ENCODE peak calls at places on chromosomes 1 and 21, in four cellular contexts. J is IMR-90, R is HAP-1, Q is kidney. N is an unnamed sample.

GRCh38 chr1:21613072-21613867 is 55.9 kb downstream of the RAP1GAP start:
- DNase-seq in Q (peak), R (no peak), J (no peak), N (no peak)

GRCh38 chr1:176765608-176766007 is 302.6 kb downstream of the PAPPA2 start:
- DNase-seq in Q (no peak), R (no peak), J (no peak), N (no peak)

GRCh38 chr21:27582946-27583270 is 616.0 kb upstream of the ADAMTS5 start:
- DNase-seq in J (no peak), R (no peak), Q (no peak), N (no peak)

GRCh38 chr1:150186789-150187559 is 37.3 kb downstream of the PLEKHO1 start:
- DNase-seq in J (peak), R (peak), Q (no peak), N (peak)

GRCh38 chr1:235270625-235271024 is 57.4 kb downstream of the ARID4B start:
- DNase-seq in R (no peak), J (peak), Q (no peak), N (no peak)

GRCh38 chr1:235093685-235094592 is 34.7 kb downstream of the TOMM20 start:
- DNase-seq in R (peak), J (peak), Q (peak), N (peak)

GRCh38 chr1:12595839-12596821 is 21.9 kb downstream of the DHRS3 start:
- DNase-seq in J (peak), R (no peak), Q (peak), N (peak)

GRCh38 chr1:94068096-94068830 is 52.7 kb downstream of the ABCA4 start:
- DNase-seq in J (peak), Q (no peak), R (no peak), N (peak)

GRCh38 chr1:174982971-174983689 is 16.6 kb upstream of the CACYBP start:
- DNase-seq in Q (no peak), J (peak), R (peak), N (peak)

GRCh38 chr1:37851782-37852210 is 7.6 kb downstream of the MTF1 start:
- DNase-seq in R (no peak), Q (no peak), J (peak), N (peak)

GRCh38 chr21:42684109-42684916 is 30.9 kb downstream of the PDE9A start:
- DNase-seq in Q (no peak), R (no peak), J (no peak), N (no peak)

GRCh38 chr1:63960326-63960725 is 186.5 kb downstream of the ROR1 start:
- DNase-seq in R (no peak), Q (no peak), J (peak), N (no peak)

GRCh38 chr1:22096036-22096435 is 43.5 kb downstream of the CDC42 start:
- DNase-seq in J (peak), R (peak), Q (no peak), N (no peak)

GRCh38 chr1:13543927-13544556 is 30.2 kb upstream of the LRRC38 start:
- DNase-seq in J (no peak), Q (no peak), R (no peak), N (peak)

GRCh38 chr21:44957901-44958451 is 18.1 kb downstream of the SLX9 start:
- DNase-seq in Q (peak), J (no peak), R (no peak), N (no peak)

GRCh38 chr1:175197536-175197935 is 5.0 kb upstream of the KIAA0040 start:
- DNase-seq in R (no peak), J (no peak), Q (no peak), N (peak)

GRCh38 chr1:221672160-221672762 is 69.6 kb downstream of the DUSP10 start:
- DNase-seq in Q (no peak), R (no peak), J (peak), N (peak)

GRCh38 chr1:23394664-23395063 is 25.0 kb upstream of the ZNF436 start:
- DNase-seq in R (peak), J (peak), Q (peak), N (peak)

GRCh38 chr21:36628096-36628495 is 70.8 kb upstream of the SIM2 start:
- DNase-seq in Q (no peak), J (no peak), R (no peak), N (no peak)

GRCh38 chr1:109383850-109384249 is 13.9 kb downstream of the SORT1 start:
- DNase-seq in R (no peak), Q (no peak), J (no peak), N (no peak)

GRCh38 chr1:91526496-91526895 is 25.8 kb downstream of the CDC7 start:
- DNase-seq in Q (no peak), R (no peak), J (peak), N (peak)

GRCh38 chr1:12464627-12465056 is 153.4 kb downstream of the DHRS3 start:
- DNase-seq in R (no peak), Q (no peak), J (peak), N (peak)

GRCh38 chr1:11483581-11484320 is 4.8 kb downstream of the DISP3 start:
- DNase-seq in R (no peak), J (no peak), Q (no peak), N (no peak)

GRCh38 chr1:159421821-159422220 is 10.2 kb upstream of the OR10J4 start:
- DNase-seq in R (no peak), Q (no peak), J (no peak), N (no peak)

GRCh38 chr1:52190500-52191252 is 48.8 kb downstream of the ZFYVE9 start:
- DNase-seq in J (peak), Q (no peak), R (peak), N (no peak)

GRCh38 chr1:215529571-215529970 is 37.5 kb upstream of the KCTD3 start:
- DNase-seq in R (no peak), Q (no peak), J (peak), N (no peak)

GRCh38 chr1:64223329-64224151 is 20.1 kb downstream of the UBE2U start:
- DNase-seq in R (no peak), J (peak), Q (no peak), N (peak)

GRCh38 chr1:35369922-35370671 is 101.6 kb downstream of the ZMYM4 start:
- DNase-seq in Q (no peak), J (peak), R (no peak), N (peak)

GRCh38 chr1:24309762-24310485 is 9.2 kb upstream of the GRHL3 start:
- DNase-seq in R (no peak), J (peak), Q (no peak), N (no peak)

GRCh38 chr21:27026501-27026900 is 59.6 kb upstream of the ADAMTS5 start:
- DNase-seq in R (no peak), Q (no peak), J (peak), N (no peak)

GRCh38 chr1:2346691-2347408 is 44.5 kb downstream of the MORN1 start:
- DNase-seq in Q (peak), R (no peak), J (no peak), N (no peak)

GRCh38 chr1:184524248-184524647 is 137.4 kb downstream of the C1orf21 start:
- DNase-seq in Q (no peak), R (no peak), J (peak), N (peak)

GRCh38 chr1:241990040-241990439 is 8.9 kb downstream of the MAP1LC3C start:
- DNase-seq in Q (peak), J (peak), R (peak), N (peak)

GRCh38 chr1:153795934-153796785 is 21.0 kb downstream of the SLC27A3 start:
- DNase-seq in Q (no peak), J (no peak), R (no peak), N (no peak)

GRCh38 chr1:10903826-10904225 is 107.4 kb upstream of the CASZ1 start:
- DNase-seq in Q (peak), J (no peak), R (no peak), N (no peak)

GRCh38 chr1:115949156-115949555 is 27.2 kb upstream of the SLC22A15 start:
- DNase-seq in Q (no peak), J (no peak), R (no peak), N (no peak)

GRCh38 chr1:223248787-223249175 is 105.7 kb upstream of the TLR5 start:
- DNase-seq in J (no peak), R (no peak), Q (no peak), N (no peak)

GRCh38 chr21:44752701-44753235 is 41.4 kb upstream of the TSPEAR start:
- DNase-seq in Q (no peak), R (no peak), J (no peak), N (peak)

GRCh38 chr1:184483101-184483813 is 96.4 kb downstream of the C1orf21 start:
- DNase-seq in J (peak), Q (no peak), R (no peak), N (peak)

GRCh38 chr1:160577661-160578060 is 1.6 kb downstream of the CD84 start:
- DNase-seq in J (no peak), Q (no peak), R (no peak), N (no peak)

GRCh38 chr1:160578175-160578693 is 1.1 kb downstream of the CD84 start:
- DNase-seq in J (no peak), R (no peak), Q (no peak), N (no peak)

GRCh38 chr1:160578694-160579191 is 553 bp downstream of the CD84 start:
- DNase-seq in R (no peak), Q (no peak), J (no peak), N (no peak)

GRCh38 chr1:160580208-160580812 is 1.0 kb upstream of the CD84 start:
- DNase-seq in Q (no peak), J (no peak), R (no peak), N (no peak)

GRCh38 chr1:160579216-160579701 is at the start of gene CD84:
- DNase-seq in J (no peak), Q (no peak), R (no peak), N (no peak)
- H3K4me3 ChIP-seq in J (no peak), Q (no peak), R (no peak), N (no peak)

GRCh38 chr1:99007366-99007765 is 2.7 kb upstream of the PLPPR5 start:
- DNase-seq in R (no peak), J (no peak), Q (no peak), N (no peak)

GRCh38 chr1:99003911-99004269 is 771 bp downstream of the PLPPR5 start:
- DNase-seq in Q (peak), R (peak), J (no peak), N (no peak)

GRCh38 chr1:99004270-99005141 is at the start of gene PLPPR5:
- DNase-seq in Q (peak), R (peak), J (peak), N (peak)

GRCh38 chr1:99005537-99005942 is 879 bp upstream of the PLPPR5 start:
- DNase-seq in J (no peak), Q (no peak), R (peak), N (no peak)

GRCh38 chr1:99005142-99005491 is 456 bp upstream of the PLPPR5 start:
- DNase-seq in J (no peak), R (peak), Q (peak), N (no peak)
- H3K4me3 ChIP-seq in J (peak), R (peak), Q (peak), N (peak)

DNA sequence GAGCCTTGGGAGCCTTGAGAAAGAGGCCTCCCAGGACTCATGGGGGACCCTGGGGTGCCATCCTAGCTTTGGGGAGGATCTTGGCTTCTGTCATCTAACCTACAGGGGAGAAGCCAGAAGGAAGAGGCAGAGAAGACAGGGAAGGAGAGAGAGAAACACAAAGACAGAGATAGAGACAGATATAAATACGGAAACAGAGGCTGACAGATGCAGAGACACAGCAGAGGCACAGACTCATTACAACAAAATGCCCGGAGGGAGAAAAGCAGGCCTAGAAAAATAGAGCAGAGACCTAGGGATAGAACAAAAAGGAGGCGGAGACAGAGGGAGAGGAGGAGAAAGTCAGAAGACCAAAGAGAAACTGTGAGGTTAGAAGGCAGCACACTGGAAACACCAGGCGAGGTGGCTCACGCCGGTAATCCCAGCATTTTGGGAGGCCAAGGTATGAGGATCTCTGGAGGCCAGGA is 1.9 kb downstream of the PEAR1 start:
- DNase-seq in Q (no peak), R (no peak), J (peak), N (no peak)
- H3K4me3 ChIP-seq in Q (peak), R (no peak), J (no peak), N (peak)

DNA sequence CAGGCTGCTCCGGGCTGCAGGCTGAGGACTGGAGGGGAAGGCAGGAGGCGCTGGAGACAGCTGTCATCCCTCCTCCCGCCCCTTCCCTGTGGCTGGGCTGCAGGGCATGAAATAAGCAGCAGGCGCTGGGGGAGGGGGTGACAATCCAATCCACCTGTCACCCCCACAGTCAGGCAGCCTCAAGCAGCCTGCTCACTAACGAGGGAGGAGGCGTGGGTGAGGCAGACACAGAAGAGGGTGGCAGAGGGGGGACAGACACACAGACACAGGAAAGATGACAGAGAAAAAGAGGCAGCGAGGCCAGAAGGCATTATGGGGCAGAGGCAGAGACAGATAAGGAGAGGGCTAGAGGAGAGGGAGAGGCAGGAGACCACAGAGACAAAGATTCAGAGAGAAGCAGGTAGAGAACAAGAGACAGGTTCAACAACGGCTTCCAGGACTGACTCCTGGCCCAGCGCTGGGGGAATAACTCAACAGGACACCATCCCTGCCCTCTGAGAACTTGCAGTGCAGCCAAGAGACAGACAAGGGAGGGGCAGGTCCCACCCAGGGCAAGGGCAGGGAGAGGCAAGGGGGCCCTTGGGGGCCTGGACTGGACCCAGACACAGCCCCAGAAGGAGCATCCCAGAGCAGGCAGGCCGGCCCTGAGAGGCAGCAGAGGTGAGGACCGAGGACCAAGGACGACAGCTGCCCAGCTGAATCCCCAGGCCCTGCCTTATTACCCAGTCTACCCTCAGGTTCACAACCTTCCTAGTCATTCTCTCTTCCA is 11.2 kb downstream of the MEF2D start:
- DNase-seq in Q (no peak), J (peak), R (no peak), N (no peak)
- H3K4me3 ChIP-seq in Q (peak), J (no peak), R (no peak), N (no peak)

GRCh38 chr1:56576880-56577858 is 2.2 kb downstream of the PLPP3 start:
- DNase-seq in Q (no peak), J (peak), R (peak), N (peak)

GRCh38 chr1:56575865-56576264 is 3.5 kb downstream of the PLPP3 start:
- DNase-seq in Q (no peak), R (no peak), J (no peak), N (no peak)

GRCh38 chr1:56572334-56573050 is 6.9 kb downstream of the PLPP3 start:
- DNase-seq in R (no peak), J (no peak), Q (no peak), N (no peak)

GRCh38 chr1:56573311-56573710 is 6.1 kb downstream of the PLPP3 start:
- DNase-seq in Q (no peak), R (no peak), J (no peak), N (no peak)

DNA sequence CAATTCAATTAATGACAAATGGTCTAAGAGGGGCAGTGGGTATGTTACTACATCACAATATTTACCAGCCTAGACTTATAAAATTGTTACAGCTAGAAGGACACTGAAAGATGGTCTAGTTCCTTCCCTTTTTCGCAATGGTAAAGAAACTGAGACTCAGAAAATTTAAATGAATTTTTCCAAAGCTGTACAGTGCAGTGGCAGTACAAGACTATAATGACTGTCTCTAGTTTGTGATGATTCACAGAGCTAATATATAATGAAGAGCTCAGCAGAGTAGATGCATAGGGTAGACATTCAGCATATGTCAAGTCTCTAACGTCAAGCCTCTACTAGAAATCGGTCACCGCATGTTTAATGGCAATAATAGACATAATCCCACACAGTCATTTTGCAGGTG is 4.6 kb downstream of the PLPP3 start:
- DNase-seq in Q (no peak), R (no peak), J (no peak), N (no peak)
- H3K4me3 ChIP-seq in Q (peak), R (no peak), J (peak), N (peak)

GRCh38 chr21:33383056-33383888 is 19.9 kb upstream of the IFNGR2 start:
- DNase-seq in R (no peak), J (peak), Q (peak), N (peak)
- H3K4me3 ChIP-seq in R (no peak), J (no peak), Q (peak), N (peak)

DNA sequence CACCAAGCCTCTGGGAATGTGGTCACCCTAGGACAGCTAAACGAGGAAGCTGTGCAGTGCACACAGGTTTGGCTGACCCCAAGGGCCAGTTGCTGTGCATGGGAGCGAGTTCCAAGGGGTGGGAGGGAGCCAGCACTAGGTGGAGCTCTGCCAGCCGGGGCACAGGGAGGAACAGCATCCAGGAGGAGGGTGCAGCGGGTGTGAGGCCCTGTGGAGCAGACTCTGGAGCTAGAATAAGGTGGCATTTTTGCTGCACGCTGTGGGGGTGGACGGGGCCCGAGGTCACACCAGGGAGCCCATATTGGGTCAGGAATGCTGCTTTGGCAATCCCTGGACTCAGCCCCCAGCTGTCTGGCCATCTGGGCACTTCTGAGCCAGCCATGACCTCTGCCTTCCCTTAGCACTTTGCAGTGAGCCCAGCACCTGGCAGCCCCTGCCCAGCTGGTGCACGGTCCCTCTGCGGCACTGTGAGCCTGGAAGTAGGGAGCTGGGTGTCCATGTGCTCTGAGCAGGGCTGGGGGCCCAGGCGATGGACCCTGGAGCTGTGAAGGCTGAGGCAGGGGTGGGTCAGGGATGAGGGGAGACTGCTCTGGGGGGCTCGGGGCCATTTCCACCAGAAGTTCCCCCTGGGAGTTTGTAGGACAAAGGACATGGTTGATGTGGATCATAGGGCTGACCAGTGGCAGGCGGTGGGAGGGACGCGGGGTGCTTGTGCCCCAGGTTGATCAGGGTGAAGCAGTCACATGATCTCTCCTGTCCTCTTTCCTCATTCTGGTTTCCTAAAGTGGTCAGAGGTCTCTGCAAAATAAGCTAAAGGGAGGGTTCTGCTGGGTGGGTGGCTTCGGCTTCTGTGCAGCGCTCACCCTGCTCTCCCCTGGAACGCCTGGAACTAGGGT is 8.9 kb downstream of the PDXK start:
- DNase-seq in J (peak), Q (peak), R (no peak), N (no peak)
- H3K4me3 ChIP-seq in J (no peak), Q (peak), R (peak), N (peak)

GRCh38 chr1:85577421-85578320 is 2.9 kb upstream of the CCN1 start:
- DNase-seq in R (peak), J (no peak), Q (peak), N (peak)

GRCh38 chr1:85580046-85580411 is 532 bp upstream of the CCN1 start:
- DNase-seq in Q (no peak), R (peak), J (peak), N (peak)

GRCh38 chr1:85581138-85581801 is 709 bp downstream of the CCN1 start:
- DNase-seq in R (peak), Q (peak), J (peak), N (peak)

GRCh38 chr1:85578321-85579295 is 2.0 kb upstream of the CCN1 start:
- DNase-seq in Q (peak), J (peak), R (peak), N (peak)

DNA sequence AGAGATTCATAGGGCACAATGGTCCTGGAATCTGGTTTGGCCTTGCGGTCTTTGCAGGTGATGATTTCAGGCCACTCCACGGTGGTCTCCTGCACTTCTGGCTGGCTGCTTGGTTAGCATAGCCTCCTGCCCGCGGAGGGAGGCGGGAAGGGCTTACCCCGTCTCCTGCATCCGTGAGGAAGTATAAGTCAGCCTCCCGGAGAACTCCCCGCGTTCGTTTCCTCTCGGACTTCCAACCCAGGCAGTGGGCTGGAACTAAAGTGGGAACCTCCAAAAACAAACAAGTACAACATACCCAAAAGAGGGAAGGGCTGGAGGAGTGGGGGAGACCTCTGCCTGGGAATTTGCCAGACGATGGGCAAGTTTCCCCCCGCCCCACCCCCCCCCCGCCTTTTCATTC is 942 bp upstream of the CCN1 start:
- DNase-seq in Q (peak), R (peak), J (peak), N (peak)
- H3K4me3 ChIP-seq in Q (peak), R (peak), J (peak), N (peak)

GRCh38 chr1:226547754-226548191 is 791 bp upstream of the STUM start:
- DNase-seq in Q (peak), J (peak), R (peak), N (peak)
- H3K4me3 ChIP-seq in Q (no peak), J (no peak), R (no peak), N (no peak)